ENCODE peak calls at places on chromosome 14, in ten cellular contexts. B is HTR-8/SVneo; A is T-helper 1 cell; H is NCI-H2029; M is activated T-cell treated with anti-CD3 and anti-CD28 coated beads, Interleukin-2, amount 50 U/mL, for 72 hours; Z is naive thymus-derived CD8-positive, alpha-beta T cell; P is IMR-90; R is NCI-H2107; F is cerebellar cortex; L is amniotic stem cell. S is an unnamed sample.

GRCh38 chr14:85241022-85241880 is 288.7 kb upstream of the FLRT2 start:
- DNase-seq in B (no peak), A (no peak), H (no peak), M (no peak), Z (no peak), P (no peak), R (peak), F (no peak), L (no peak), S (no peak)

GRCh38 chr14:20866963-20867362 is 24.2 kb upstream of the RNASE3 start:
- DNase-seq in B (no peak), A (no peak), H (no peak), M (no peak), Z (no peak), P (no peak), R (no peak), F (peak), L (no peak), S (peak)

GRCh38 chr14:78254911-78255431 is 84.8 kb downstream of the NRXN3 start:
- DNase-seq in B (peak), A (no peak), H (peak), M (peak), Z (no peak), P (no peak), R (peak), F (no peak), L (no peak), S (peak)

GRCh38 chr14:65627315-65627714 is 214.8 kb downstream of the FUT8 start:
- DNase-seq in B (no peak), A (no peak), H (no peak), M (no peak), Z (no peak), P (no peak), R (no peak), F (no peak), L (no peak), S (no peak)

GRCh38 chr14:72630374-72630773 is 263.5 kb downstream of the DPF3 start:
- DNase-seq in B (no peak), A (no peak), H (no peak), M (no peak), Z (no peak), P (no peak), R (no peak), F (no peak), L (no peak), S (no peak)

GRCh38 chr14:74618078-74618952 is 6.3 kb upstream of the LTBP2 start:
- DNase-seq in B (no peak), A (peak), H (peak), M (peak), Z (peak), P (peak), R (no peak), F (peak), L (no peak), S (peak)

GRCh38 chr14:51652168-51653095 is 722 bp downstream of the FRMD6 start:
- DNase-seq in B (no peak), A (peak), H (no peak), M (peak), Z (peak), P (no peak), R (no peak), F (peak), L (no peak), S (no peak)

GRCh38 chr14:33839193-33840076 is 111.4 kb downstream of the EGLN3 start:
- DNase-seq in B (peak), A (peak), H (peak), M (peak), Z (peak), P (peak), R (peak), F (peak), L (peak), S (peak)

GRCh38 chr14:101561145-101561896 is at the start of gene DIO3:
- DNase-seq in B (peak), A (no peak), H (no peak), M (no peak), Z (no peak), P (no peak), R (no peak), F (no peak), L (no peak), S (no peak)

GRCh38 chr14:73785834-73786631 is 65.6 kb upstream of the PTGR2 start:
- DNase-seq in B (peak), A (peak), H (no peak), M (peak), Z (peak), P (peak), R (no peak), F (peak), L (peak), S (peak)

GRCh38 chr14:99055019-99055418 is 217.0 kb downstream of the BCL11B start:
- DNase-seq in B (no peak), A (no peak), H (no peak), M (no peak), Z (no peak), P (no peak), R (no peak), F (no peak), L (no peak), S (no peak)

GRCh38 chr14:57066887-57067513 is 201.7 kb downstream of the EXOC5 start:
- DNase-seq in B (peak), A (no peak), H (peak), M (peak), Z (no peak), P (peak), R (no peak), F (peak), L (no peak), S (peak)

GRCh38 chr14:93880025-93880820 is 46.9 kb upstream of the FAM181A start:
- DNase-seq in B (no peak), A (no peak), H (no peak), M (no peak), Z (no peak), P (no peak), R (peak), F (no peak), L (no peak), S (peak)

GRCh38 chr14:61219673-61220072 is 61.5 kb downstream of the TMEM30B start:
- DNase-seq in B (no peak), A (no peak), H (no peak), M (no peak), Z (no peak), P (peak), R (no peak), F (no peak), L (no peak), S (no peak)

GRCh38 chr14:68784298-68784910 is 8.5 kb downstream of the ZFP36L1 start:
- DNase-seq in B (no peak), A (no peak), H (no peak), M (peak), Z (no peak), P (no peak), R (no peak), F (peak), L (no peak), S (peak)

GRCh38 chr14:94689218-94689984 is 77.2 kb downstream of the SERPINA3 start:
- DNase-seq in B (peak), A (no peak), H (no peak), M (peak), Z (peak), P (peak), R (peak), F (peak), L (peak), S (peak)

GRCh38 chr14:101858791-101859537 is 97.5 kb downstream of the PPP2R5C start:
- DNase-seq in B (no peak), A (no peak), H (peak), M (no peak), Z (no peak), P (no peak), R (peak), F (no peak), L (no peak), S (no peak)

GRCh38 chr14:49641697-49642129 is 6.7 kb upstream of the DNAAF2 start:
- DNase-seq in B (no peak), A (no peak), H (peak), M (no peak), Z (no peak), P (peak), R (no peak), F (peak), L (no peak), S (no peak)

GRCh38 chr14:31927348-31927826 is 149.7 kb upstream of the ARHGAP5 start:
- DNase-seq in B (peak), A (no peak), H (no peak), M (peak), Z (no peak), P (peak), R (no peak), F (no peak), L (peak), S (peak)

GRCh38 chr14:54584097-54584496 is 17.2 kb downstream of the SAMD4A start:
- DNase-seq in B (no peak), A (no peak), H (no peak), M (no peak), Z (no peak), P (no peak), R (no peak), F (no peak), L (no peak), S (no peak)

GRCh38 chr14:57875296-57875695 is 9.4 kb upstream of the SLC35F4 start:
- DNase-seq in B (no peak), A (no peak), H (no peak), M (no peak), Z (no peak), P (no peak), R (no peak), F (no peak), L (no peak), S (no peak)

GRCh38 chr14:76217179-76217578 is 65.5 kb downstream of the GPATCH2L start:
- DNase-seq in B (no peak), A (no peak), H (no peak), M (no peak), Z (no peak), P (no peak), R (no peak), F (no peak), L (no peak), S (no peak)

GRCh38 chr14:100201701-100202100 is 37.2 kb upstream of the YY1 start:
- DNase-seq in B (no peak), A (no peak), H (peak), M (no peak), Z (no peak), P (no peak), R (no peak), F (no peak), L (no peak), S (no peak)

GRCh38 chr14:103625361-103626095 is 3.5 kb upstream of the KLC1 start:
- DNase-seq in B (no peak), A (peak), H (no peak), M (peak), Z (peak), P (no peak), R (no peak), F (no peak), L (no peak), S (no peak)

S was measured in cardiac fibroblast.